ENCODE peak calls at places on chromosomes 5 and 9, in five cellular contexts. V is GM23248, L is upper lobe of right lung, U is GM12878, I is A549. O is an unnamed sample. For H3K4me1 and H3K9me3, the result is how much of the 10 kb centered on the place peaks cover.

GRCh38 chr5:176394881-176395675 is 6.5 kb downstream of the HIGD2A start:
- DNase-seq in V (no peak), L (no peak), U (no peak), I (no peak), O (no peak)

GRCh38 chr9:21616082-21616778 is 134.1 kb upstream of the IFNE start:
- DNase-seq in U (no peak), I (peak), V (peak), L (no peak), O (no peak)

GRCh38 chr9:136771907-136772306 is 7.6 kb upstream of the LCN15 start:
- DNase-seq in I (no peak), L (peak), U (no peak), V (no peak), O (no peak)

GRCh38 chr9:35756275-35756742 is 2.2 kb upstream of the MSMP start:
- DNase-seq in V (no peak), U (no peak), L (peak), I (no peak), O (no peak)

GRCh38 chr9:101625871-101626270 is 31.1 kb upstream of the PPP3R2 start:
- DNase-seq in V (peak), U (no peak), I (no peak), L (no peak), O (no peak)

GRCh38 chr9:109816490-109816889 is 36.5 kb downstream of the PALM2AKAP2 start:
- DNase-seq in V (peak), L (no peak), U (no peak), I (peak), O (no peak)

GRCh38 chr9:137407590-137408300 is 15.2 kb downstream of the EXD3 start:
- DNase-seq in I (no peak), U (peak), V (peak), L (no peak), O (no peak)

GRCh38 chr5:32760091-32760509 is 49.0 kb downstream of the NPR3 start:
- DNase-seq in V (peak), I (peak), L (no peak), U (no peak), O (no peak)

GRCh38 chr5:91687430-91687829 is 304.3 kb upstream of the ARRDC3 start:
- DNase-seq in U (no peak), V (no peak), I (no peak), L (no peak), O (no peak)

GRCh38 chr9:124130277-124131075 is 118.9 kb downstream of the LHX2 start:
- DNase-seq in V (no peak), I (no peak), L (no peak), U (no peak), O (no peak)

GRCh38 chr5:102411-103043 is 10.6 kb downstream of the PLEKHG4B start:
- DNase-seq in L (no peak), V (peak), I (no peak), U (no peak), O (no peak)

GRCh38 chr5:180809403-180810209 is 7.0 kb upstream of the MGAT1 start:
- DNase-seq in L (no peak), V (peak), I (peak), U (no peak), O (peak)

GRCh38 chr9:95415158-95415557 is 97.6 kb upstream of the FANCC start:
- DNase-seq in I (peak), V (peak), L (no peak), U (no peak), O (no peak)

GRCh38 chr9:137138058-137138697 is 776 bp upstream of the GRIN1 start:
- DNase-seq in L (peak), I (peak), V (no peak), U (no peak), O (no peak)

GRCh38 chr9:120411862-120412424 is 168.0 kb downstream of the CDK5RAP2 start:
- DNase-seq in L (no peak), V (no peak), I (no peak), U (no peak), O (no peak)

GRCh38 chr5:107231191-107231590 is 439.5 kb downstream of the EFNA5 start:
- DNase-seq in V (no peak), U (no peak), L (no peak), I (no peak), O (no peak)

GRCh38 chr5:39623291-39623865 is 198.6 kb upstream of the DAB2 start:
- DNase-seq in L (no peak), U (no peak), I (no peak), V (no peak), O (no peak)

GRCh38 chr5:113378081-113378480 is 56.7 kb downstream of the TSSK1B start:
- DNase-seq in V (no peak), I (no peak), L (no peak), U (no peak), O (no peak)

GRCh38 chr9:86997158-86997557 is 49.9 kb upstream of the GAS1 start:
- DNase-seq in I (no peak), L (no peak), V (no peak), U (no peak), O (no peak)

GRCh38 chr9:602716-603115 is 238.8 kb upstream of the DMRT1 start:
- DNase-seq in U (no peak), L (no peak), V (no peak), I (no peak), O (no peak)

GRCh38 chr5:171625646-171626045 is 160.0 kb upstream of the SMIM23 start:
- DNase-seq in V (no peak), U (no peak), L (no peak), I (no peak), O (no peak)

GRCh38 chr9:16515879-16516289 is 354.6 kb downstream of the BNC2 start:
- DNase-seq in V (peak), L (no peak), U (no peak), I (peak), O (no peak)

GRCh38 chr9:14383296-14383695 is 69.4 kb upstream of the NFIB start:
- DNase-seq in U (no peak), I (no peak), L (no peak), V (peak), O (no peak)

GRCh38 chr9:137387034-137387890 is 35.7 kb downstream of the EXD3 start:
- DNase-seq in U (no peak), V (no peak), I (no peak), L (no peak), O (peak)

GRCh38 chr5:138068742-138069375 is 15.0 kb upstream of the WNT8A start:
- DNase-seq in U (peak), L (peak), V (peak), I (peak), O (peak)

GRCh38 chr9:91825422-91825821 is 124.6 kb downstream of the ROR2 start:
- DNase-seq in U (no peak), V (peak), I (no peak), L (no peak), O (no peak)

GRCh38 chr5:157732784-157733262 is 1.6 kb downstream of the THG1L start:
- DNase-seq in I (no peak), U (no peak), L (no peak), V (no peak), O (no peak)

GRCh38 chr9:106757539-106757938 is 105.4 kb upstream of the ZNF462 start:
- DNase-seq in I (no peak), L (no peak), U (no peak), V (no peak), O (no peak)

GRCh38 chr9:34994429-34995287 is 5.1 kb downstream of the DNAJB5 start:
- DNase-seq in U (no peak), V (peak), I (peak), L (no peak), O (no peak)

GRCh38 chr9:95635986-95636600 is 119.3 kb upstream of the PTCH1 start:
- DNase-seq in L (no peak), I (no peak), V (no peak), U (no peak), O (no peak)

DNA sequence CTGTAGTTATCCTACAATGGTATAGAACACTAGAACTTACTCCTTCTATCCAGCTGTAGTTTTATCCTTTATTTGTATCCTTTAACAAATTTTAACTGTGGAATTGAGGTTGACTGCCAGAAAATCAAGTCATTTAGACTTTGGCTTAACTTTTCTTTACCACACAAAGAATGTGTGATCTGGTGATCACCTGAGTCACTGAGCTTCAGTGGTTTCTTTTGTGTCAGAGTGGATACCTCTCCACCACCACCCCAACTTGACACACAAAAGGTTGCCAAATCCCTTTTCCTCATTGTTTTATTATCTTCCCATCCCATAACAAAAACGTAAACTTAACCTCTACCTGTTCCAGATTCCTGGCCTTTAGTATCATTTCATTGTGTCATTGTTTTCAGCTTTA is 5.5 kb downstream of the OTULIN start:
- DNase-seq in L (no peak), V (peak), I (no peak), U (no peak), O (no peak)
- H3K4me1 ChIP-seq in L (half or more), V (under half), I (half or more), U (under half), O (half or more)

GRCh38 chr9:129620669-129621295 is at the start of gene C9orf50:
- DNase-seq in U (no peak), L (no peak), V (peak), I (no peak), O (no peak)
- H3K4me3 ChIP-seq in U (no peak), L (peak), V (peak), I (peak), O (peak)

DNA sequence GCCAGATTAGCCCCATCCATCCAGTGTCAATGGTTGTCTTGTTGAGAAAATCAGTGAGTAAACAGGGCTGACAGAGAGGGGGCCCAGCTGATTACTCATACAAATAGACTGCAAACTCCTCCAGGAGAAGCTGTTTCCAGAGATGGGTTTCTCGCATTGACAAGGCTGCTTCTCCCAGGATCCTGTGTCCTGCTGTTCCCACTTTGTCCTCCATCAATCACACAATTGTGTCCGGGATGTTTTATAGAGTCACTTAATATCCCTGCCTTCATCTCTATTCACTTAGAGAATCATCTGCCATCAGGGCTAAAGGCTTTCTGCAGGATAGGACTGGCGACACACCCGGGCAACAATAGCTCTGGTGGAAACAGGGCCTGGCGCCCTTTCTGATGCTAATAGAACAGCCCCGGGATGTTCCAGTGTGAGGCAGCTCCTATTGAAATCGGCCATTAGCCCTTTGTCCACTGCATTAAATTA is 71.7 kb upstream of the TBCA start:
- DNase-seq in I (no peak), V (no peak), U (no peak), L (no peak), O (no peak)
- H3K9me3 ChIP-seq in I (under half), V (under half), U (under half), L (under half), O (under half)

GRCh38 chr9:33105504-33105903 is 29.0 kb upstream of the SMU1 start:
- DNase-seq in L (no peak), I (no peak), V (no peak), U (no peak), O (no peak)
- H3K4me1 ChIP-seq in L (under half), I (under half), V (half or more), U (under half), O (under half)

GRCh38 chr5:64754066-64754465 is 14.4 kb downstream of the SREK1IP1 start:
- DNase-seq in L (no peak), I (no peak), V (no peak), U (no peak), O (no peak)

GRCh38 chr5:64763948-64764503 is 4.5 kb downstream of the SREK1IP1 start:
- DNase-seq in U (no peak), I (no peak), L (no peak), V (no peak), O (no peak)

GRCh38 chr5:64759960-64760695 is 8.4 kb downstream of the SREK1IP1 start:
- DNase-seq in V (no peak), U (no peak), I (no peak), L (no peak), O (no peak)

DNA sequence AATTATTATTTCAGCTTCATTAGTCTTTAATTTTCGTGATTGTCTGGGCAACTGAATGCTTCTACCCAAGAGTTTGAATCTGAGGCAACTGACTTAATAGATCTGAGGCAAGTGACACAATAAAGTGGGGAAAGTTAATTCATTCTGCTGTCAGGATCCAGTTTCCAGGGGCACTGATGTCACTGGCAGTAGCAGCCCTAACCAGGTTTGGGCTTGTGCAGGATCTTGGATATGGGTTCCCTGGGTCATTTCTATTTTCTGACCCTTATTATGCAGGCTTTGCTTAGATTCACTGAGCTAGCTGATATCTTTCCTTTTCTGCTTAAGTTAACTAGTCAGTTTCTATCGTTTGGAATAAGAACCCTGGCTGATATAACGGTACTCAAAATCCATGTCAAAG is 9.6 kb downstream of the SREK1IP1 start:
- DNase-seq in V (no peak), U (no peak), L (no peak), I (no peak), O (no peak)
- H3K4me3 ChIP-seq in V (no peak), U (no peak), L (no peak), I (no peak), O (no peak)

GRCh38 chr5:178981381-178981780 is 13.7 kb downstream of the GRM6 start:
- DNase-seq in V (no peak), L (no peak), U (no peak), I (no peak), O (no peak)
- H3K9me3 ChIP-seq in V (under half), L (under half), U (under half), I (under half), O (under half)

O was measured in CD8-positive, alpha-beta T cell.